ENCODE peak calls at places on chromosomes 3 and 15, in eight cellular contexts. B, L, M, C, G, Y, H and P are unnamed samples.

GRCh38 chr3:108603689-108604088 is 14.2 kb downstream of the DZIP3 start:
- DNase-seq in B (no peak), L (no peak), M (no peak), C (no peak), G (peak; percentile 23), Y (peak; percentile 22), H (peak; percentile 16), P (no peak)

GRCh38 chr3:113234688-113235260 is 23.4 kb downstream of the BOC start:
- DNase-seq in B (no peak), L (no peak), M (peak; percentile 44), C (no peak), G (peak; percentile 51), Y (no peak), H (no peak), P (no peak)

GRCh38 chr3:117735481-117736101 is 1026.0 kb downstream of the TUSC7 start:
- DNase-seq in B (no peak), L (no peak), M (peak; percentile 47), C (no peak), G (peak; percentile 68), Y (peak; percentile 67), H (peak; percentile 86), P (no peak)

GRCh38 chr15:43277231-43277823 is 10.6 kb upstream of the TGM5 start:
- DNase-seq in B (no peak), L (no peak), M (no peak), C (no peak), G (no peak), Y (no peak), H (no peak), P (no peak)

GRCh38 chr15:59680346-59680745 is 8.8 kb downstream of the BNIP2 start:
- DNase-seq in B (no peak), L (no peak), M (no peak), C (no peak), G (no peak), Y (no peak), H (no peak), P (no peak)

GRCh38 chr15:85094685-85095084 is 113.0 kb downstream of the PDE8A start:
- DNase-seq in B (no peak), L (no peak), M (peak; percentile 29), C (no peak), G (peak; percentile 22), Y (peak; percentile 74), H (peak; percentile 65), P (no peak)

GRCh38 chr3:136142592-136142991 is 53.5 kb downstream of the MSL2 start:
- DNase-seq in B (no peak), L (no peak), M (peak; percentile 94), C (no peak), G (peak; percentile 97), Y (peak; percentile 88), H (peak; percentile 88), P (no peak)

GRCh38 chr3:196517142-196517808 is 2.1 kb upstream of the SMCO1 start:
- DNase-seq in B (no peak), L (no peak), M (no peak), C (no peak), G (no peak), Y (no peak), H (no peak), P (no peak)

GRCh38 chr15:92954578-92954977 is 54.5 kb downstream of the CHD2 start:
- DNase-seq in B (no peak), L (no peak), M (no peak), C (no peak), G (peak; percentile 28), Y (peak; percentile 30), H (no peak), P (no peak)

GRCh38 chr3:131242201-131242600 is 139.4 kb upstream of the NUDT16 start:
- DNase-seq in B (no peak), L (no peak), M (no peak), C (no peak), G (no peak), Y (no peak), H (no peak), P (no peak)

GRCh38 chr15:67883228-67883773 is 43.5 kb upstream of the RNU6-1 start:
- DNase-seq in B (no peak), L (no peak), M (no peak), C (no peak), G (no peak), Y (no peak), H (no peak), P (no peak)

GRCh38 chr3:133944181-133944580 is 48.5 kb upstream of the RAB6B start:
- DNase-seq in B (no peak), L (no peak), M (peak; percentile 21), C (no peak), G (peak; percentile 86), Y (peak; percentile 62), H (peak; percentile 55), P (no peak)

GRCh38 chr3:160475889-160476288 is 26.3 kb upstream of the TRIM59 start:
- DNase-seq in B (no peak), L (no peak), M (no peak), C (no peak), G (no peak), Y (no peak), H (peak; percentile 28), P (no peak)